ENCODE peak calls at places on chromosome 11, in ten cellular contexts. T, K, X, O, A, E, P, M, V and S are unnamed samples.

GRCh38 chr11:133988686-133989410 is 32.1 kb upstream of the IGSF9B start:
- DNase-seq in T (no peak), K (no peak), X (no peak), O (no peak), A (no peak), E (no peak), P (no peak), M (no peak), V (no peak), S (no peak)

GRCh38 chr11:94958118-94958517 is 15.2 kb downstream of the CWC15 start:
- DNase-seq in T (no peak), K (no peak), X (no peak), O (no peak), A (no peak), E (peak; percentile 66), P (no peak), M (peak; percentile 10), V (no peak), S (no peak)

GRCh38 chr11:5994791-5995190 is 8.0 kb upstream of the OR52L1 start:
- DNase-seq in T (no peak), K (no peak), X (no peak), O (no peak), A (no peak), E (no peak), P (no peak), M (no peak), V (no peak), S (no peak)

GRCh38 chr11:65555693-65556231 is 2.4 kb downstream of the LTBP3 start:
- DNase-seq in T (no peak), K (no peak), X (no peak), O (peak; percentile 71), A (no peak), E (peak; percentile 88), P (no peak), M (peak; percentile 81), V (no peak), S (no peak)

GRCh38 chr11:91952056-91952455 is 272.6 kb upstream of the FAT3 start:
- DNase-seq in T (no peak), K (no peak), X (no peak), O (no peak), A (no peak), E (no peak), P (no peak), M (no peak), V (no peak), S (no peak)

GRCh38 chr11:117591316-117592039 is 205.5 kb downstream of the DSCAML1 start:
- DNase-seq in T (no peak), K (no peak), X (no peak), O (peak; percentile 33), A (no peak), E (no peak), P (no peak), M (no peak), V (no peak), S (no peak)

GRCh38 chr11:91100432-91100831 is 877.6 kb upstream of the CHORDC1 start:
- DNase-seq in T (no peak), K (no peak), X (no peak), O (no peak), A (no peak), E (peak; percentile 55), P (no peak), M (no peak), V (no peak), S (no peak)

GRCh38 chr11:126791446-126791845 is 209.1 kb downstream of the KIRREL3 start:
- DNase-seq in T (no peak), K (no peak), X (no peak), O (no peak), A (no peak), E (no peak), P (no peak), M (no peak), V (no peak), S (no peak)

GRCh38 chr11:121328213-121328966 is 35.8 kb downstream of the SC5D start:
- DNase-seq in T (no peak), K (no peak), X (no peak), O (no peak), A (no peak), E (no peak), P (peak; percentile 39), M (no peak), V (no peak), S (no peak)